ENCODE peak calls at places on chromosomes 7 and 10, in eight cellular contexts. X is neuronal stem cell, U is mesenchymal stem cell, Z is thoracic aorta, A is A549, B is sigmoid colon, M is IMR-90, F is MM.1S. J is an unnamed sample.
A peak's percentile ranks its signal among the peaks of the same experiment; 100 is the strongest.

GRCh38 chr7:149150981-149151380 is 3.7 kb downstream of the ZNF398 start:
- DNase-seq in B (no peak), U (no peak), F (no peak), X (no peak), Z (no peak), A (no peak), M (no peak), J (no peak)

GRCh38 chr10:5887029-5887428 is 2.7 kb downstream of the ANKRD16 start:
- DNase-seq in A (no peak), U (no peak), B (no peak), X (no peak), F (no peak), Z (no peak), M (peak; percentile 63), J (no peak)

GRCh38 chr7:149855368-149856305 is 17.5 kb downstream of the ZNF862 start:
- DNase-seq in U (peak; percentile 66), M (peak; percentile 88), A (no peak), B (peak; percentile 46), F (no peak), Z (no peak), X (no peak), J (no peak)

GRCh38 chr10:6124666-6125065 is 35.8 kb downstream of the RBM17 start:
- DNase-seq in X (no peak), M (no peak), F (no peak), U (no peak), Z (no peak), B (peak; percentile 77), A (no peak), J (no peak)

GRCh38 chr10:21138769-21139324 is 241.7 kb upstream of the NEBL start:
- DNase-seq in F (no peak), U (no peak), M (no peak), Z (no peak), A (no peak), B (no peak), X (no peak), J (no peak)

GRCh38 chr10:32004161-32004591 is 52.0 kb downstream of the KIF5B start:
- DNase-seq in Z (no peak), U (no peak), M (no peak), B (peak; percentile 69), A (no peak), F (peak; percentile 22), X (no peak), J (no peak)

GRCh38 chr7:152336754-152337368 is 98.9 kb downstream of the KMT2C start:
- DNase-seq in F (peak; percentile 72), Z (no peak), B (no peak), M (peak; percentile 48), X (peak; percentile 6), A (peak; percentile 53), U (peak; percentile 58), J (peak; percentile 15)

GRCh38 chr10:123642293-123642692 is 23.9 kb upstream of the GPR26 start:
- DNase-seq in B (peak; percentile 74), F (no peak), U (no peak), A (no peak), Z (no peak), X (no peak), M (no peak), J (no peak)

GRCh38 chr7:33854178-33854577 is 51.2 kb upstream of the BMPER start:
- DNase-seq in M (peak; percentile 73), Z (no peak), X (no peak), F (no peak), B (no peak), A (no peak), U (peak; percentile 51), J (no peak)

DNA sequence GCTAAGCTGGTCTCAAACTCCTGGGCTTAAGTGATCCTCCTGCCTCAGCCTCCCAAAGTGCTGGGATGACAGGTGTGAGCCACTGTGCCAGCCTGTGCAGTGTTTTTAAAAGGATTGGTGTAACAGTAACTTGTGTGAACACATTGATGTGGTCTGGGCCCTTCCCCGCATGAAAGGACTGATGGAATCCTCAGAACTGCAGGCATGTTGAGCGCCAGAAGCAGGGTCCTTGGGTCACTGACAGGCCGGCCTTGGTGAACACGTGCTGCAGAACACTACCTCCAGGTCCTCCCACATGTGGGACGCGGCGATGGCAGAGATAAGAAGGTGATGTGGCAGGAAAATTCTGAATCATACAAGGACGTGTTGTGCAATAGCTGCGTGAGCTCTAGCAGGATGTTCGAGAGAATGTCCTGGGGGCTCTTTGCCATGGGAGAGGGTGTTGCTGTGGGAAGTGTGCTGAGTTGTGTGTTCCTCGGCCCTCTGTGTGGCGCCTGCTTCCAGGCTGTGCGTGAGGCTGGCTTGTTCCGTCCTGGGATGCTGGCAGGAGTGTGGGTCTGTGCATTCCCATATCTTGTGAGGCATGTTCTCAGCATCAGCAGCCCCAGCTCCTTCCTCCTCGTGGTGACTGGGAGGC is 68.2 kb downstream of the DNAJB6 start:
- DNase-seq in B (peak; percentile 42), F (no peak), M (peak; percentile 94), X (no peak), A (peak; percentile 71), Z (no peak), U (peak; percentile 92), J (no peak)
- H3K27ac ChIP-seq in B (no peak overlapping the region), F (no peak overlapping the region), M (peak overlapping the region; percentile 45), X (no peak overlapping the region), A (peak overlapping the region; percentile 74), Z (peak overlapping the region; percentile 22), U (peak overlapping the region; percentile 43), J (no peak overlapping the region)

GRCh38 chr7:102429141-102429904 is 4.1 kb upstream of the ORAI2 start:
- DNase-seq in F (no peak), X (no peak), M (no peak), U (no peak), B (no peak), Z (no peak), A (no peak), J (no peak)
- H3K4me1 ChIP-seq in F (peaks cover 70% of the 10 kb centered on the region), X (peaks cover 18% of the 10 kb centered on the region), M (peaks cover 3% of the 10 kb centered on the region), U (peaks cover 36% of the 10 kb centered on the region), B (peaks cover 26% of the 10 kb centered on the region), Z (peaks cover 14% of the 10 kb centered on the region), A (peaks cover 22% of the 10 kb centered on the region), J (peaks cover 92% of the 10 kb centered on the region)

GRCh38 chr7:129492406-129492805 is 9.9 kb upstream of the SMKR1 start:
- DNase-seq in F (peak; percentile 5), M (no peak), Z (no peak), A (no peak), B (no peak), X (no peak), U (peak; percentile 15), J (no peak)

GRCh38 chr7:129495987-129496386 is 6.3 kb upstream of the SMKR1 start:
- DNase-seq in B (no peak), M (no peak), U (peak; percentile 66), A (no peak), X (no peak), Z (no peak), F (peak; percentile 4), J (no peak)

GRCh38 chr7:129496653-129497052 is 5.7 kb upstream of the SMKR1 start:
- DNase-seq in U (no peak), B (no peak), M (no peak), F (no peak), X (no peak), Z (no peak), A (no peak), J (no peak)

GRCh38 chr7:129493555-129493954 is 8.8 kb upstream of the SMKR1 start:
- DNase-seq in M (peak; percentile 33), B (no peak), X (no peak), F (peak; percentile 5), Z (no peak), U (peak; percentile 68), A (no peak), J (no peak)

GRCh38 chr7:129494041-129494440 is 8.3 kb upstream of the SMKR1 start:
- DNase-seq in A (no peak), F (peak; percentile 53), X (no peak), U (peak; percentile 99), M (peak; percentile 98), B (no peak), Z (no peak), J (no peak)
- H3K4me3 ChIP-seq in A (no peak overlapping the region), F (no peak overlapping the region), X (no peak overlapping the region), U (no peak overlapping the region), M (no peak overlapping the region), B (no peak overlapping the region), Z (no peak overlapping the region), J (no peak overlapping the region)

DNA sequence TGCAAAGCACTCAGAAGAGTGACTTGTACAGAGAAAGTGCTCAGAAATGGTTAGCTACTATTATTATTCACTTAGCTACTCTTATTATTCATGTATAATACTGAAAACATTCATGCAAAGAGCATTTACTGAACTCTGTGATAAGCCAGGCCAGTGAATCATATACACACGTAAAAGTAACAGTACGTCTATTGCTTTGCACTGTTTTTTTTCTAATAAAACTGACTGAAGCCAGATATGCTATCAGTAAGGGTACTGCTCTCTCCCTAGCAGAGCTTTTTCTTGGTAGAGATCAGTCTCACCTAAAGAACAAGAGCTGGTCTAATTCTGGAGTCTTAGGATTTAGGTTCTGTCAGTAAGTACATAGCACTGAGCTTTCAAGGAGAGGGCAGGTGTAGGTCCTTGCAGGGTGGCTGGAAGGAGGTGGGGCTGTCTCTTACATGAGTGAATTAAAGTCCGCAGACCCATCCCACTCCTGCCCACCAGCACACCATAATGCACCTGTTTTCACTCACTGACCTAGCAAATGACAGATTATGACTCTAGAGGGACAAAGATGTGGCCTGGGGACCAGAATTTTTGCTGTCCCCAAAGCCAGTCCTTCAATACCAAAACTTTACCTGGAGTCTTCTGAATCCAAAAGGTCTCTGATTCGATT is 145.9 kb downstream of the ARID5B start:
- DNase-seq in A (no peak), Z (no peak), M (peak; percentile 81), F (peak; percentile 72), B (no peak), U (peak; percentile 62), X (no peak), J (no peak)
- H3K27ac ChIP-seq in A (peak overlapping the region; percentile 74), Z (peak overlapping the region; percentile 92), M (peak overlapping the region; percentile 88), F (peak overlapping the region; percentile 94), B (peak overlapping the region; percentile 92), U (peak overlapping the region; percentile 97), X (no peak overlapping the region), J (no peak overlapping the region)

GRCh38 chr7:77796109-77796508 is 2.1 kb downstream of the TMEM60 start:
- DNase-seq in Z (no peak), A (no peak), F (no peak), X (no peak), B (no peak), U (no peak), M (no peak), J (no peak)
- H3K4me1 ChIP-seq in Z (peaks cover 27% of the 10 kb centered on the region), A (peaks cover 33% of the 10 kb centered on the region), F (peaks cover 19% of the 10 kb centered on the region), X (peaks cover 13% of the 10 kb centered on the region), B (peaks cover 30% of the 10 kb centered on the region), U (peaks cover 1% of the 10 kb centered on the region), M (peaks cover 6% of the 10 kb centered on the region), J (peaks cover 25% of the 10 kb centered on the region)

GRCh38 chr7:12402365-12402725 is 1.3 kb downstream of the VWDE start:
- DNase-seq in U (no peak), M (no peak), X (no peak), F (no peak), B (no peak), A (no peak), Z (no peak), J (no peak)
- H3K4me3 ChIP-seq in U (no peak overlapping the region), M (no peak overlapping the region), X (no peak overlapping the region), F (no peak overlapping the region), B (no peak overlapping the region), A (no peak overlapping the region), Z (no peak overlapping the region), J (no peak overlapping the region)

DNA sequence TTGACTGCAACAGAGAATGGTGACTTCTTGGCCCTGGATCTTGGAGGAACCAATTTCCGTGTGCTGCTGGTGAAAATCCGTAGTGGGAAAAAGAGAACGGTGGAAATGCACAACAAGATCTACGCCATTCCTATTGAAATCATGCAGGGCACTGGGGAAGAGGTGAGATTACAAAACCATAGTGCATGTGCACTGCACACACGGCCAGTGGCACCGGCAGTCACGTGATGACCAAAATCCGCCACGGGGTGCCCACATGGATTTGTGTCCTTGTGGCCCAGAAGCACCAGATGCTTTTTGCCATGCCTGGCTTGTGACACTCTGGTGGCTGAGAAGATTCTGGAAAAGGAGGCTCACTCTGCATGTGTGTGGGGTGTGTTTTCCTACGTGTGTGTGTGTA is 32.4 kb downstream of the TACR2 start:
- DNase-seq in Z (no peak), M (no peak), A (no peak), F (no peak), X (no peak), U (no peak), B (no peak), J (no peak)
- H3K27ac ChIP-seq in Z (no peak overlapping the region), M (no peak overlapping the region), A (no peak overlapping the region), F (no peak overlapping the region), X (no peak overlapping the region), U (no peak overlapping the region), B (no peak overlapping the region), J (no peak overlapping the region)

J was measured in CD8-positive, alpha-beta T cell.